ENCODE peak calls at places on chromosomes 7 and 10, in five cellular contexts. One of them, this sample, is unnamed.

GRCh38 chr10:31322647-31323046 is 3.6 kb downstream of the ZEB1 start:
- DNase-seq in left ventricle myocardium inferior: no peak
- DNase-seq in epithelial cell of esophagus: no peak
- DNase-seq in AG10803: peak
- DNase-seq in transverse colon: no peak
- DNase-seq in this sample: no peak

GRCh38 chr10:21989453-21990154 is 13.9 kb downstream of the DNAJC1 start:
- DNase-seq in left ventricle myocardium inferior: peak
- DNase-seq in epithelial cell of esophagus: peak
- DNase-seq in AG10803: peak
- DNase-seq in transverse colon: peak
- DNase-seq in this sample: peak

GRCh38 chr10:130933008-130933390 is 378.5 kb downstream of the TCERG1L start:
- DNase-seq in left ventricle myocardium inferior: no peak
- DNase-seq in epithelial cell of esophagus: no peak
- DNase-seq in AG10803: no peak
- DNase-seq in transverse colon: no peak
- DNase-seq in this sample: no peak

GRCh38 chr10:84269773-84270172 is 24.9 kb downstream of the RGR start:
- DNase-seq in left ventricle myocardium inferior: no peak
- DNase-seq in epithelial cell of esophagus: peak
- DNase-seq in AG10803: peak
- DNase-seq in transverse colon: no peak
- DNase-seq in this sample: peak

GRCh38 chr10:13759167-13759566 is 172.4 kb downstream of the PRPF18 start:
- DNase-seq in left ventricle myocardium inferior: no peak
- DNase-seq in epithelial cell of esophagus: no peak
- DNase-seq in AG10803: peak
- DNase-seq in transverse colon: no peak
- DNase-seq in this sample: peak

GRCh38 chr10:73908853-73909611 is 1.9 kb upstream of the PLAU start:
- DNase-seq in left ventricle myocardium inferior: peak
- DNase-seq in epithelial cell of esophagus: peak
- DNase-seq in AG10803: peak
- DNase-seq in transverse colon: peak
- DNase-seq in this sample: peak

GRCh38 chr7:40310213-40310612 is 175.4 kb downstream of the SUGCT start:
- DNase-seq in left ventricle myocardium inferior: no peak
- DNase-seq in epithelial cell of esophagus: peak
- DNase-seq in AG10803: no peak
- DNase-seq in transverse colon: no peak
- DNase-seq in this sample: no peak

GRCh38 chr7:53101026-53101425 is 65.6 kb downstream of the POM121L12 start:
- DNase-seq in left ventricle myocardium inferior: no peak
- DNase-seq in epithelial cell of esophagus: peak
- DNase-seq in AG10803: no peak
- DNase-seq in transverse colon: no peak
- DNase-seq in this sample: no peak

GRCh38 chr10:131723601-131724530 is 176.9 kb upstream of the PPP2R2D start:
- DNase-seq in left ventricle myocardium inferior: no peak
- DNase-seq in epithelial cell of esophagus: no peak
- DNase-seq in AG10803: no peak
- DNase-seq in transverse colon: no peak
- DNase-seq in this sample: no peak

GRCh38 chr10:62024026-62024701 is 122.7 kb downstream of the ARID5B start:
- DNase-seq in left ventricle myocardium inferior: no peak
- DNase-seq in epithelial cell of esophagus: no peak
- DNase-seq in AG10803: no peak
- DNase-seq in transverse colon: no peak
- DNase-seq in this sample: no peak

GRCh38 chr10:50361946-50362345 is 110.6 kb upstream of the ASAH2 start:
- DNase-seq in left ventricle myocardium inferior: no peak
- DNase-seq in epithelial cell of esophagus: no peak
- DNase-seq in AG10803: no peak
- DNase-seq in transverse colon: no peak
- DNase-seq in this sample: no peak

GRCh38 chr10:36256905-36257304 is 614.8 kb upstream of the FZD8 start:
- DNase-seq in left ventricle myocardium inferior: no peak
- DNase-seq in epithelial cell of esophagus: no peak
- DNase-seq in AG10803: peak
- DNase-seq in transverse colon: no peak
- DNase-seq in this sample: peak

GRCh38 chr10:87562750-87563149 is 58.1 kb downstream of the MINPP1 start:
- DNase-seq in left ventricle myocardium inferior: no peak
- DNase-seq in epithelial cell of esophagus: no peak
- DNase-seq in AG10803: no peak
- DNase-seq in transverse colon: no peak
- DNase-seq in this sample: no peak

GRCh38 chr7:90764848-90765570 is 168.9 kb downstream of the CDK14 start:
- DNase-seq in left ventricle myocardium inferior: no peak
- DNase-seq in epithelial cell of esophagus: peak
- DNase-seq in AG10803: no peak
- DNase-seq in transverse colon: no peak
- DNase-seq in this sample: no peak

GRCh38 chr10:22005763-22006162 is 2.2 kb upstream of the DNAJC1 start:
- DNase-seq in left ventricle myocardium inferior: no peak
- DNase-seq in epithelial cell of esophagus: no peak
- DNase-seq in AG10803: no peak
- DNase-seq in transverse colon: no peak
- DNase-seq in this sample: no peak

GRCh38 chr10:59508956-59509355 is 146.6 kb upstream of the FAM13C start:
- DNase-seq in left ventricle myocardium inferior: no peak
- DNase-seq in epithelial cell of esophagus: no peak
- DNase-seq in AG10803: no peak
- DNase-seq in transverse colon: no peak
- DNase-seq in this sample: no peak

GRCh38 chr7:138000081-138000701 is 1.7 kb downstream of the CREB3L2 start:
- DNase-seq in left ventricle myocardium inferior: peak
- DNase-seq in epithelial cell of esophagus: peak
- DNase-seq in AG10803: peak
- DNase-seq in transverse colon: peak
- DNase-seq in this sample: peak

GRCh38 chr7:40015790-40016296 is 65.8 kb downstream of the CDK13 start:
- DNase-seq in left ventricle myocardium inferior: no peak
- DNase-seq in epithelial cell of esophagus: peak
- DNase-seq in AG10803: peak
- DNase-seq in transverse colon: peak
- DNase-seq in this sample: peak

GRCh38 chr7:63925262-63925625 is 73.4 kb upstream of the ZNF722 start:
- DNase-seq in left ventricle myocardium inferior: no peak
- DNase-seq in epithelial cell of esophagus: no peak
- DNase-seq in AG10803: no peak
- DNase-seq in transverse colon: no peak
- DNase-seq in this sample: no peak

GRCh38 chr7:30445770-30446169 is 32.8 kb downstream of the NOD1 start:
- DNase-seq in left ventricle myocardium inferior: peak
- DNase-seq in epithelial cell of esophagus: no peak
- DNase-seq in AG10803: peak
- DNase-seq in transverse colon: peak
- DNase-seq in this sample: peak
- TF ChIP-seq CTCF in left ventricle myocardium inferior: peak
- TF ChIP-seq CTCF in epithelial cell of esophagus: no peak
- TF ChIP-seq CTCF in AG10803: peak
- TF ChIP-seq CTCF in transverse colon: peak
- TF ChIP-seq CTCF in this sample: peak

DNA sequence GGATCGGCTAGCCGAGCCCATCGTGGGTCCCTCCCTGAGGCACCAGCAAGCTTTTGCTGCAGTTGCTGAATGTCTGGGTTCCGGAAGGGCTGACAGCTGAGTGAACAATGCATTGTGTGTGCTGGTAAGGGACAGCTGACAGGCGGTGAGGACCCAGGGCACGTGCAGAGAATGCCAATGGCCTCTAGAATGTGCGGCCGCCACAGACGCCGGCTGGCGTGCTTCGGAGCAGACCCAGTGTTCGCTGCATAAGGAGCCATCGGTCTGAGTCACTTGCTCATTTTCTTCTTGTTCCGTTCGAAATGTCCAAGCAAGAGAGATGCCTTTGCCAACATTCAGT is 1.7 kb downstream of the ADGRA1 start:
- DNase-seq in left ventricle myocardium inferior: no peak
- DNase-seq in epithelial cell of esophagus: no peak
- DNase-seq in AG10803: no peak
- DNase-seq in transverse colon: no peak
- DNase-seq in this sample: no peak
- H3K4me3 ChIP-seq in left ventricle myocardium inferior: no peak
- H3K4me3 ChIP-seq in epithelial cell of esophagus: no peak
- H3K4me3 ChIP-seq in AG10803: no peak
- H3K4me3 ChIP-seq in transverse colon: no peak
- H3K4me3 ChIP-seq in this sample: no peak

GRCh38 chr7:99485094-99485493 is 12.4 kb downstream of the ZNF789 start:
- DNase-seq in left ventricle myocardium inferior: no peak
- DNase-seq in epithelial cell of esophagus: peak
- DNase-seq in AG10803: no peak
- DNase-seq in transverse colon: no peak
- DNase-seq in this sample: no peak

GRCh38 chr7:99490878-99491277 is 9.2 kb downstream of the ZNF394 start:
- DNase-seq in left ventricle myocardium inferior: no peak
- DNase-seq in epithelial cell of esophagus: no peak
- DNase-seq in AG10803: no peak
- DNase-seq in transverse colon: no peak
- DNase-seq in this sample: no peak

GRCh38 chr7:99493823-99494222 is 6.3 kb downstream of the ZNF394 start:
- DNase-seq in left ventricle myocardium inferior: no peak
- DNase-seq in epithelial cell of esophagus: no peak
- DNase-seq in AG10803: no peak
- DNase-seq in transverse colon: no peak
- DNase-seq in this sample: no peak

GRCh38 chr7:99489235-99489634 is 10.8 kb downstream of the ZNF394 start:
- DNase-seq in left ventricle myocardium inferior: no peak
- DNase-seq in epithelial cell of esophagus: no peak
- DNase-seq in AG10803: no peak
- DNase-seq in transverse colon: no peak
- DNase-seq in this sample: no peak
- TF ChIP-seq CTCF in left ventricle myocardium inferior: no peak
- TF ChIP-seq CTCF in epithelial cell of esophagus: no peak
- TF ChIP-seq CTCF in AG10803: no peak
- TF ChIP-seq CTCF in transverse colon: no peak
- TF ChIP-seq CTCF in this sample: no peak

DNA sequence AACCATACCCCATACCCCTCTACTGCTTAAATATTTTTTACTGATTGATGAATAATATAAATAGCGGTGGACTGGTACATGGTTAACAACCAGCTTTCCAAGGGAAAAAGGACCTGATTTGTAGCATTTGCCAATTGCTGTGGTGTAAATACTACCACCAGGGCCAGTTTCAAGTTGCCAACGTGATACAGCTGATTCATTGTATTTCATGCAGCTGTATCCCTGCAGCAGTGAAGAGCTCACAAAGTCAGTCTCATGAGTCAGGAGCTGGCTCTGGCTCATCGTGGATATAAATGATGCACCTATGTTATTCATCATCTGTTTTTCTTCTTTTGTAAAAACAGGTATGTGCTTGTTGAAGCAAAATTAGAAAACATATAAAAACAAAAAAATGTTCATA is 15.2 kb downstream of the CALML5 start:
- DNase-seq in left ventricle myocardium inferior: no peak
- DNase-seq in epithelial cell of esophagus: peak
- DNase-seq in AG10803: no peak
- DNase-seq in transverse colon: no peak
- DNase-seq in this sample: no peak
- H3K4me3 ChIP-seq in left ventricle myocardium inferior: no peak
- H3K4me3 ChIP-seq in epithelial cell of esophagus: no peak
- H3K4me3 ChIP-seq in AG10803: no peak
- H3K4me3 ChIP-seq in transverse colon: no peak
- H3K4me3 ChIP-seq in this sample: no peak

GRCh38 chr10:8473205-8473604 is 418.7 kb downstream of the GATA3 start:
- DNase-seq in left ventricle myocardium inferior: no peak
- DNase-seq in epithelial cell of esophagus: peak
- DNase-seq in AG10803: no peak
- DNase-seq in transverse colon: no peak
- DNase-seq in this sample: peak
- TF ChIP-seq CTCF in left ventricle myocardium inferior: peak
- TF ChIP-seq CTCF in epithelial cell of esophagus: no peak
- TF ChIP-seq CTCF in AG10803: no peak
- TF ChIP-seq CTCF in transverse colon: no peak
- TF ChIP-seq CTCF in this sample: peak

DNA sequence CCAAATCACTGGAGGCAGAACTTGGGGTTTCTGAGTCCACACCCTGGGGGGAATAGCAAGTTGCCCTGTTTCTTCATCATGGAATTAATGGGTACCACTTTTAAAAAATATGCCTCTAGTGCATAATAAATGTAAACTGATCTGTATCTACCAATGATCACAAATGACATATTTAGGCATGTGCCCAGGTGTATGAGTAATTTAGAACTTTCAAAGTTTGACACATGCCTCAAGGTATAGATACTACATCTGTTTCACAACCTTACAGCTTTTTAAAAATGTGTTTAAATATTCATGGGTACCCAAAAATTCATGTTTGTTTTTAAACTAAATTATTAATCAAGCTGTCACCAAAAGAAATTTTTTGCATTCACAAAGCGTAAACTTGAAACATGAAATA is 226.0 kb downstream of the KIAA1217 start:
- DNase-seq in left ventricle myocardium inferior: no peak
- DNase-seq in epithelial cell of esophagus: peak
- DNase-seq in AG10803: no peak
- DNase-seq in transverse colon: no peak
- DNase-seq in this sample: no peak
- H3K4me3 ChIP-seq in left ventricle myocardium inferior: no peak
- H3K4me3 ChIP-seq in epithelial cell of esophagus: no peak
- H3K4me3 ChIP-seq in AG10803: no peak
- H3K4me3 ChIP-seq in transverse colon: no peak
- H3K4me3 ChIP-seq in this sample: no peak

GRCh38 chr7:132656846-132657776 is 80.8 kb upstream of the PLXNA4 start:
- DNase-seq in left ventricle myocardium inferior: no peak
- DNase-seq in epithelial cell of esophagus: peak
- DNase-seq in AG10803: no peak
- DNase-seq in transverse colon: no peak
- DNase-seq in this sample: no peak
- TF ChIP-seq CTCF in left ventricle myocardium inferior: peak
- TF ChIP-seq CTCF in epithelial cell of esophagus: peak
- TF ChIP-seq CTCF in AG10803: peak
- TF ChIP-seq CTCF in transverse colon: no peak
- TF ChIP-seq CTCF in this sample: peak

DNA sequence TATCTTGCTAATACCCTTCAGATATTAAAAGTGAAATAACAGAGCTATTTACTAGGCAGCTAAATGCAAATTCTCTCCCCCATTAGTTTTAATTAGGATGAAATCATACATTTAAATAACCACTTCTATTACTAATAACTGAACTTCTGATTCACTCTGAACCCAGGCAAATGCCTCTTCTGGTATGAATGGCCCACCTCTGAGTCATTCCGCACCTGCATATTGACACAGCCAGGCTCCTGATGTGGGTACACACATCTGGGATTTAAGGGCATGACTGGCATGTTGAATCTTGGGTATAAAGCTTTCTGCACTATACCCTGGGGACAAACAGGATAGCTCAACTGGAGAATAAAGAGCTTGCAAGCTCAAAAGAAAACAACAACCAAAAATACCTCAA is 140.9 kb downstream of the AUTS2 start:
- DNase-seq in left ventricle myocardium inferior: no peak
- DNase-seq in epithelial cell of esophagus: peak
- DNase-seq in AG10803: no peak
- DNase-seq in transverse colon: no peak
- DNase-seq in this sample: no peak
- H3K4me3 ChIP-seq in left ventricle myocardium inferior: no peak
- H3K4me3 ChIP-seq in epithelial cell of esophagus: no peak
- H3K4me3 ChIP-seq in AG10803: no peak
- H3K4me3 ChIP-seq in transverse colon: no peak
- H3K4me3 ChIP-seq in this sample: no peak

This sample was measured in fibroblast of villous mesenchyme.